ENCODE peak calls at places on chromosomes 5 and 9, in nine cellular contexts. S is uterus, G is fibroblast of lung, D is cardiac muscle cell, I is OCI-LY7, K is heart left ventricle, U is breast epithelium, O is testis, C is left ventricle myocardium inferior. P is an unnamed sample. For H3K4me1, the result is how much of the 10 kb centered on the place peaks cover.

GRCh38 chr5:72508241-72509170 is 1.3 kb upstream of the ZNF366 start:
- DNase-seq in S (no peak), G (no peak), D (no peak), I (peak), K (peak), U (no peak), O (no peak), C (no peak), P (no peak)

GRCh38 chr9:126304946-126305370 is 21.7 kb upstream of the MVB12B start:
- DNase-seq in S (no peak), G (no peak), D (peak), I (no peak), K (no peak), U (no peak), O (no peak), C (no peak), P (no peak)

GRCh38 chr5:51902512-51902911 is 519.3 kb downstream of the ISL1 start:
- DNase-seq in S (no peak), G (no peak), D (no peak), I (no peak), K (no peak), U (no peak), O (no peak), C (no peak), P (no peak)

GRCh38 chr9:8651830-8652229 is 852.3 kb upstream of the DMAC1 start:
- DNase-seq in S (no peak), G (no peak), D (no peak), I (no peak), K (no peak), U (no peak), O (no peak), C (no peak), P (no peak)

GRCh38 chr5:159937580-159937979 is 21.3 kb downstream of the ADRA1B start:
- DNase-seq in S (no peak), G (no peak), D (no peak), I (no peak), K (no peak), U (no peak), O (no peak), C (no peak), P (no peak)

GRCh38 chr5:124599048-124599973 is 147.1 kb downstream of the ZNF608 start:
- DNase-seq in S (no peak), G (peak), D (peak), I (peak), K (peak), U (no peak), O (peak), C (no peak), P (no peak)

GRCh38 chr5:102654559-102655354 is 100.3 kb upstream of the PAM start:
- DNase-seq in S (no peak), G (peak), D (no peak), I (no peak), K (no peak), U (no peak), O (no peak), C (no peak), P (no peak)

GRCh38 chr9:107340920-107341632 is 58.0 kb downstream of the RAD23B start:
- DNase-seq in S (peak), G (peak), D (peak), I (peak), K (peak), U (peak), O (peak), C (peak), P (peak)

GRCh38 chr5:98769006-98769255 is 4.5 kb upstream of the RGMB start:
- DNase-seq in S (no peak), G (no peak), D (no peak), I (no peak), K (no peak), U (peak), O (no peak), C (peak), P (peak)

GRCh38 chr5:104843822-104844221 is 1281.2 kb upstream of the NUDT12 start:
- DNase-seq in S (no peak), G (no peak), D (no peak), I (no peak), K (no peak), U (no peak), O (no peak), C (no peak), P (no peak)

GRCh38 chr9:130042406-130042930 is 521 bp downstream of the FNBP1 start:
- DNase-seq in S (peak), G (no peak), D (peak), I (peak), K (peak), U (no peak), O (no peak), C (peak), P (peak)

GRCh38 chr9:129012893-129013448 is 15.2 kb downstream of the SH3GLB2 start:
- DNase-seq in S (no peak), G (no peak), D (no peak), I (no peak), K (no peak), U (no peak), O (no peak), C (no peak), P (no peak)
- TF ChIP-seq CTCF in S (no peak), G (no peak), D (no peak), I (no peak), K (no peak), U (no peak), O (no peak), C (no peak), P (no peak)

GRCh38 chr5:151153300-151153699 is 4.3 kb downstream of the ANXA6 start:
- DNase-seq in S (no peak), G (no peak), D (no peak), I (no peak), K (no peak), U (no peak), O (no peak), C (no peak), P (no peak)

GRCh38 chr5:151155149-151155776 is 2.3 kb downstream of the ANXA6 start:
- DNase-seq in S (no peak), G (peak), D (peak), I (peak), K (no peak), U (no peak), O (no peak), C (no peak), P (no peak)

GRCh38 chr5:151155777-151156731 is 1.5 kb downstream of the ANXA6 start:
- DNase-seq in S (no peak), G (peak), D (peak), I (peak), K (peak), U (no peak), O (peak), C (no peak), P (peak)

GRCh38 chr5:151151793-151152192 is 5.8 kb downstream of the ANXA6 start:
- DNase-seq in S (no peak), G (peak), D (peak), I (no peak), K (no peak), U (no peak), O (peak), C (no peak), P (no peak)

GRCh38 chr5:151153766-151154272 is 3.8 kb downstream of the ANXA6 start:
- DNase-seq in S (no peak), G (no peak), D (no peak), I (no peak), K (no peak), U (no peak), O (no peak), C (no peak), P (no peak)
- H3K4me1 ChIP-seq in S (under half), G (under half), D (half or more), I (half or more), K (under half), U (under half), O (under half), C (half or more), P (half or more)

DNA sequence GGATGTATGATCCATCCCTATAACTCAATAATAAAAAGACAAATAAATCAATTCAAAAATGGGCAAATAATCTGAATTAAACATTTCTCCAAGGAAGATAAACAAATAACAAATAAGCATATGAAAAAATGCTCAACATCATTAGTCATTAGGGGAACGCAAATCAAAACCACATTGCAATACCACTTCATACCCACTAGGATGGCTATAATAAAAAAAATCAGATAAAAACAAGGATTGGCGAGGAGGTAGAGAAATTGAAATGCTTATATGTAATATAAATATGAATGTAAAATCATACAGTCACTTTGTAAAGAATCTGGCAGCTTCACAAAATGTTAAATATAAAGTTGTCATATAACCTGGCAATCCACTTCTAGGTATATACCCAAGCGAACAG is 52.3 kb upstream of the TBCA start:
- DNase-seq in S (no peak), G (no peak), D (no peak), I (no peak), K (no peak), U (no peak), O (no peak), C (no peak), P (no peak)
- TF ChIP-seq CTCF in S (no peak), G (peak), D (peak), I (peak), K (no peak), U (no peak), O (peak), C (no peak), P (no peak)

DNA sequence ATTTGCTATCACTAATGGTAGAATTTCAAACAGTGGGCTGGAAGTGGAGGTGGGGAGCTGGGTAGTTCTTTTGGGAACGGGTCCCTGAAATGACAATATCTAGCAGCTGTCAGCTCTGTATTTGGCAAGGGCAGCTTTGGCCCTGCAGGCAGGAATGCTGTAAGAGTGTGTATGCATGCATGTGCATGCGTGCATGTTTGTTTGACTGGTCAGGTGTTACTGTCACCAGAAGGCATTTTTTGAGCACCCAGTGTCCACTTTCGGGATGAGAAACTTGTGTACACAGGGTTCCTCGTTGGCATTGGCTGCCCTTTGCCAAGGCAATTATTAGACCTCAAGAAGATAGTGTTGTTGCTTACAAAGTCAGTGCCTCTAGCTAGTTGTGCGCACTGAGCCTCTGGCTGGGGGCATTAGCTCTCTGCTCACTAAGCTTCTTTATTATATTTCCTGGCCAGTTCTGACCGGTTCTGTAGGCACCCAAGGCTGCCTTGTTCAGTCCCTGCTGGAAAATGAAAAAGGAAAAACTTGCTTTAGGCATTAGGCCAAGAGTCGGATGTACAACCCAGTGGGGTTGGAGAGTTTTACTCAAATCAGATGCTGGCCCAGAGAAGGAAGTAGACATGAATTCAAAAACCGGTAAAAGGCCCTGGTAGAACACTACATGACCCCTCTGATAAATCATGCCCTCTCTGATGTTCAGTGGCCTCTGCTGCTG is 2.0 kb downstream of the CYFIP2 start:
- DNase-seq in S (no peak), G (no peak), D (no peak), I (peak), K (peak), U (no peak), O (no peak), C (peak), P (no peak)
- H3K4me1 ChIP-seq in S (under half), G (under half), D (half or more), I (half or more), K (under half), U (under half), O (under half), C (half or more), P (under half)

GRCh38 chr9:72728031-72728770 is 206.8 kb downstream of the TMC1 start:
- DNase-seq in S (no peak), G (no peak), D (no peak), I (no peak), K (no peak), U (no peak), O (no peak), C (no peak), P (no peak)
- TF ChIP-seq CTCF in S (no peak), G (no peak), D (no peak), I (no peak), K (no peak), U (no peak), O (no peak), C (no peak), P (no peak)

GRCh38 chr5:172447646-172448365 is 6.5 kb downstream of the SH3PXD2B start:
- DNase-seq in S (no peak), G (no peak), D (no peak), I (no peak), K (no peak), U (no peak), O (no peak), C (no peak), P (no peak)
- H3K4me1 ChIP-seq in S (under half), G (under half), D (under half), I (under half), K (under half), U (under half), O (under half), C (half or more), P (under half)

DNA sequence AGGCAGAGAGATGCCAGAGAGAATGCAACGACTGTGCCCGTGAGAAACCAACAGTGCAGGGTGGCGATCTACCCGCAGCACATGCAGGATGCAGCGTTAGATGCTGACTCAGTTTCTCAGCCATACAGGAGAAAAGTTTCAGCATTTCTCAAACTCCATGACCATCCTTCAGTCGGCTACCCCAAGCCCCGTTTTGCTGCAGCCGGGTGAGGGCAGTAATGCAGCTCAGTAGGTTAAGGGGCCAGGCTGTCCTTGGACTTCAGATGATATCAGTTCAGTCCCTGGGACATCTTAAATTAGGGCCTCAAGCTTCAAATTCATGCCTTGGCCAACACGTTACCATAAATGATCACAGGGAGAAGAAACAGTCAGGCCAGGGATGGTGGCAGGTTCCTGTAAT is 125.5 kb downstream of the PALM2AKAP2 start:
- DNase-seq in S (no peak), G (no peak), D (no peak), I (no peak), K (no peak), U (no peak), O (no peak), C (no peak), P (no peak)
- TF ChIP-seq CTCF in S (no peak), G (no peak), D (no peak), I (no peak), K (no peak), U (no peak), O (no peak), C (no peak), P (no peak)

GRCh38 chr5:163504091-163504931 is 1.1 kb upstream of the MAT2B start:
- DNase-seq in S (peak), G (peak), D (peak), I (peak), K (peak), U (no peak), O (peak), C (peak), P (peak)
- H3K4me1 ChIP-seq in S (under half), G (under half), D (under half), I (under half), K (under half), U (under half), O (under half), C (half or more), P (under half)